ENCODE peak calls at places on chromosomes 3 and 15, in five cellular contexts. One of them, this sample, is unnamed.

GRCh38 chr3:154135511-154136173 is 14.5 kb downstream of the ARHGEF26 start:
- DNase-seq in NCI-H2171 treated with DMSO at 0.1 percent for 48 hours: no peak
- DNase-seq in NB4: no peak
- DNase-seq in AG04450: no peak
- DNase-seq in DMS79: no peak
- DNase-seq in this sample: no peak

GRCh38 chr3:185353823-185354614 is 8.9 kb upstream of the MAP3K13 start:
- DNase-seq in AG04450: no peak
- DNase-seq in NCI-H2171 treated with DMSO at 0.1 percent for 48 hours: peak
- DNase-seq in DMS79: peak
- DNase-seq in NB4: peak
- DNase-seq in this sample: peak

GRCh38 chr3:27380433-27381357 is 11.5 kb upstream of the NEK10 start:
- DNase-seq in NB4: no peak
- DNase-seq in DMS79: no peak
- DNase-seq in AG04450: no peak
- DNase-seq in NCI-H2171 treated with DMSO at 0.1 percent for 48 hours: no peak
- DNase-seq in this sample: no peak

GRCh38 chr3:161854232-161854771 is 357.7 kb downstream of the OTOL1 start:
- DNase-seq in NCI-H2171 treated with DMSO at 0.1 percent for 48 hours: peak
- DNase-seq in DMS79: no peak
- DNase-seq in AG04450: peak
- DNase-seq in NB4: peak
- DNase-seq in this sample: no peak

GRCh38 chr15:52362497-52362896 is 66.9 kb upstream of the MYO5C start:
- DNase-seq in NCI-H2171 treated with DMSO at 0.1 percent for 48 hours: peak
- DNase-seq in AG04450: no peak
- DNase-seq in DMS79: no peak
- DNase-seq in NB4: peak
- DNase-seq in this sample: no peak

GRCh38 chr15:48939686-48940085 is 24.0 kb downstream of the SHC4 start:
- DNase-seq in AG04450: peak
- DNase-seq in NCI-H2171 treated with DMSO at 0.1 percent for 48 hours: no peak
- DNase-seq in DMS79: no peak
- DNase-seq in NB4: no peak
- DNase-seq in this sample: no peak

GRCh38 chr3:42071720-42072582 is 19.2 kb upstream of the TRAK1 start:
- DNase-seq in AG04450: no peak
- DNase-seq in DMS79: peak
- DNase-seq in NCI-H2171 treated with DMSO at 0.1 percent for 48 hours: peak
- DNase-seq in NB4: peak
- DNase-seq in this sample: no peak

GRCh38 chr3:38575279-38575843 is 74.1 kb downstream of the SCN5A start:
- DNase-seq in AG04450: no peak
- DNase-seq in DMS79: no peak
- DNase-seq in NB4: no peak
- DNase-seq in NCI-H2171 treated with DMSO at 0.1 percent for 48 hours: no peak
- DNase-seq in this sample: no peak

GRCh38 chr3:187064210-187065115 is 74.8 kb downstream of the RPL39L start:
- DNase-seq in NB4: peak
- DNase-seq in DMS79: no peak
- DNase-seq in AG04450: no peak
- DNase-seq in NCI-H2171 treated with DMSO at 0.1 percent for 48 hours: peak
- DNase-seq in this sample: no peak

GRCh38 chr15:67025719-67026118 is 39.7 kb upstream of the SMAD3 start:
- DNase-seq in DMS79: no peak
- DNase-seq in NCI-H2171 treated with DMSO at 0.1 percent for 48 hours: peak
- DNase-seq in AG04450: no peak
- DNase-seq in NB4: peak
- DNase-seq in this sample: no peak

GRCh38 chr3:12299026-12299425 is 10.2 kb downstream of the PPARG start:
- DNase-seq in AG04450: no peak
- DNase-seq in DMS79: no peak
- DNase-seq in NB4: no peak
- DNase-seq in NCI-H2171 treated with DMSO at 0.1 percent for 48 hours: no peak
- DNase-seq in this sample: no peak

GRCh38 chr15:50234764-50235163 is 30.8 kb downstream of the HDC start:
- DNase-seq in NCI-H2171 treated with DMSO at 0.1 percent for 48 hours: no peak
- DNase-seq in DMS79: no peak
- DNase-seq in AG04450: no peak
- DNase-seq in NB4: no peak
- DNase-seq in this sample: no peak

GRCh38 chr15:92049290-92050008 is 195.9 kb downstream of the SLCO3A1 start:
- DNase-seq in AG04450: no peak
- DNase-seq in DMS79: peak
- DNase-seq in NB4: no peak
- DNase-seq in NCI-H2171 treated with DMSO at 0.1 percent for 48 hours: no peak
- DNase-seq in this sample: no peak

GRCh38 chr15:41971089-41971892 is 1.1 kb downstream of the EHD4 start:
- DNase-seq in DMS79: peak
- DNase-seq in AG04450: no peak
- DNase-seq in NCI-H2171 treated with DMSO at 0.1 percent for 48 hours: peak
- DNase-seq in NB4: peak
- DNase-seq in this sample: no peak

GRCh38 chr3:42980909-42981308 is 1.8 kb downstream of the GASK1A start:
- DNase-seq in NB4: no peak
- DNase-seq in DMS79: no peak
- DNase-seq in AG04450: no peak
- DNase-seq in NCI-H2171 treated with DMSO at 0.1 percent for 48 hours: no peak
- DNase-seq in this sample: no peak

GRCh38 chr3:54914180-54914579 is 13.7 kb downstream of the LRTM1 start:
- DNase-seq in NB4: no peak
- DNase-seq in DMS79: no peak
- DNase-seq in AG04450: no peak
- DNase-seq in NCI-H2171 treated with DMSO at 0.1 percent for 48 hours: no peak
- DNase-seq in this sample: no peak

GRCh38 chr3:76131396-76132153 is 346.2 kb upstream of the ZNF717 start:
- DNase-seq in AG04450: no peak
- DNase-seq in NCI-H2171 treated with DMSO at 0.1 percent for 48 hours: no peak
- DNase-seq in DMS79: no peak
- DNase-seq in NB4: no peak
- DNase-seq in this sample: no peak

GRCh38 chr3:49745986-49746385 is 22.2 kb upstream of the GMPPB start:
- DNase-seq in NCI-H2171 treated with DMSO at 0.1 percent for 48 hours: no peak
- DNase-seq in NB4: no peak
- DNase-seq in DMS79: no peak
- DNase-seq in AG04450: peak
- DNase-seq in this sample: no peak

GRCh38 chr15:38745611-38746010 is 181.0 kb upstream of the RASGRP1 start:
- DNase-seq in AG04450: no peak
- DNase-seq in NCI-H2171 treated with DMSO at 0.1 percent for 48 hours: no peak
- DNase-seq in DMS79: no peak
- DNase-seq in NB4: no peak
- DNase-seq in this sample: no peak

GRCh38 chr3:45311953-45312795 is 76.2 kb upstream of the LARS2 start:
- DNase-seq in DMS79: no peak
- DNase-seq in AG04450: no peak
- DNase-seq in NB4: no peak
- DNase-seq in NCI-H2171 treated with DMSO at 0.1 percent for 48 hours: no peak
- DNase-seq in this sample: no peak

GRCh38 chr3:16480861-16481569 is 32.5 kb downstream of the RFTN1 start:
- DNase-seq in NB4: no peak
- DNase-seq in NCI-H2171 treated with DMSO at 0.1 percent for 48 hours: no peak
- DNase-seq in DMS79: no peak
- DNase-seq in AG04450: no peak
- DNase-seq in this sample: no peak

GRCh38 chr15:83207622-83208356 is at the start of gene HDGFL3:
- DNase-seq in DMS79: peak
- DNase-seq in NCI-H2171 treated with DMSO at 0.1 percent for 48 hours: peak
- DNase-seq in NB4: peak
- DNase-seq in AG04450: no peak
- DNase-seq in this sample: no peak

GRCh38 chr15:91706366-91707032 is 147.0 kb upstream of the SLCO3A1 start:
- DNase-seq in NB4: peak
- DNase-seq in NCI-H2171 treated with DMSO at 0.1 percent for 48 hours: peak
- DNase-seq in DMS79: no peak
- DNase-seq in AG04450: peak
- DNase-seq in this sample: peak